ENCODE peak calls at places on chromosomes 2 and 18, in six cellular contexts. T is NCI-H1417, G is AG08396, X is nucleus accumbens, H is EH, O is NCI-H1092 treated with DMSO at 0.1 percent for 48 hours. D is an unnamed sample.

GRCh38 chr18:39701839-39702238 is 2136.2 kb upstream of the CELF4 start:
- DNase-seq in G (no peak), X (no peak), T (no peak), H (peak; percentile 6), O (no peak), D (peak; percentile 62)

GRCh38 chr2:10786240-10786982 is 26.2 kb downstream of the PDIA6 start:
- DNase-seq in O (no peak), T (no peak), X (no peak), G (no peak), H (no peak), D (no peak)

GRCh38 chr2:88074854-88075292 is 7.2 kb downstream of the SMYD1 start:
- DNase-seq in H (peak; percentile 86), X (no peak), O (no peak), G (peak; percentile 31), T (no peak), D (no peak)

GRCh38 chr2:235852528-235852920 is 315.7 kb downstream of the GBX2 start:
- DNase-seq in G (no peak), X (no peak), H (no peak), O (no peak), T (no peak), D (no peak)

GRCh38 chr2:238352361-238352760 is 32.0 kb downstream of the TRAF3IP1 start:
- DNase-seq in H (no peak), O (no peak), X (no peak), G (no peak), T (no peak), D (no peak)

GRCh38 chr2:39620067-39620466 is 45.6 kb upstream of the TMEM178A start:
- DNase-seq in X (no peak), T (no peak), O (no peak), G (peak; percentile 73), H (peak; percentile 91), D (peak; percentile 85)

GRCh38 chr18:51724790-51725721 is 527.6 kb upstream of the MEX3C start:
- DNase-seq in X (no peak), T (peak; percentile 53), G (no peak), H (no peak), O (no peak), D (no peak)

GRCh38 chr2:203242518-203242917 is 3.7 kb downstream of the CYP20A1 start:
- DNase-seq in O (no peak), H (no peak), X (no peak), G (no peak), T (no peak), D (no peak)

GRCh38 chr18:78506031-78506461 is 473.6 kb upstream of the SALL3 start:
- DNase-seq in G (no peak), X (no peak), H (no peak), T (no peak), O (no peak), D (no peak)

GRCh38 chr18:24817150-24818068 is 357.0 kb downstream of the HRH4 start:
- DNase-seq in T (peak; percentile 44), O (no peak), H (no peak), X (no peak), G (no peak), D (no peak)

GRCh38 chr18:9925795-9926194 is 12.0 kb downstream of the VAPA start:
- DNase-seq in H (no peak), T (no peak), G (no peak), O (no peak), X (no peak), D (no peak)

GRCh38 chr2:162914161-162914560 is 75.6 kb upstream of the KCNH7 start:
- DNase-seq in T (no peak), G (no peak), H (no peak), O (no peak), X (no peak), D (no peak)

GRCh38 chr2:232683368-232683767 is 13.8 kb upstream of the GIGYF2 start:
- DNase-seq in O (no peak), X (no peak), H (peak; percentile 24), T (no peak), G (no peak), D (no peak)

D was measured in endothelial cell of umbilical vein.